ENCODE peak calls at places on chromosome 12, in four cellular contexts. J is IMR-90, T is neuronal stem cell, K is H1. G is an unnamed sample.

GRCh38 chr12:6927379-6927991 is at the start of gene ATN1:
- DNase-seq in J (peak), T (peak), K (no peak), G (peak)

GRCh38 chr12:106113042-106113441 is 25.7 kb downstream of the NUAK1 start:
- DNase-seq in J (peak), T (no peak), K (no peak), G (peak)

GRCh38 chr12:67237231-67237630 is 31.9 kb upstream of the CAND1 start:
- DNase-seq in J (no peak), T (no peak), K (no peak), G (no peak)

GRCh38 chr12:19382111-19382526 is 57.2 kb upstream of the AEBP2 start:
- DNase-seq in J (peak), T (no peak), K (peak), G (peak)

GRCh38 chr12:97151481-97151880 is 244.4 kb downstream of the NEDD1 start:
- DNase-seq in J (no peak), T (no peak), K (no peak), G (no peak)

GRCh38 chr12:57173089-57173488 is 25.7 kb upstream of the LRP1-AS start:
- DNase-seq in J (no peak), T (no peak), K (peak), G (peak)

GRCh38 chr12:89966495-89967240 is 258.0 kb upstream of the ATP2B1 start:
- DNase-seq in J (no peak), T (no peak), K (no peak), G (no peak)

GRCh38 chr12:106258935-106259334 is 11.1 kb upstream of the CKAP4 start:
- DNase-seq in J (no peak), T (no peak), K (no peak), G (no peak)

GRCh38 chr12:113359939-113360748 is 1.8 kb downstream of the PLBD2 start:
- DNase-seq in J (no peak), T (no peak), K (no peak), G (peak)

GRCh38 chr12:123858176-123858575 is 96.1 kb downstream of the DNAH10 start:
- DNase-seq in J (no peak), T (no peak), K (no peak), G (no peak)

GRCh38 chr12:22046968-22047390 is 961 bp downstream of the CMAS start:
- DNase-seq in J (peak), T (no peak), K (no peak), G (no peak)
- H4K91ac ChIP-seq in J (peak), T (no peak), K (peak), G (no peak)

GRCh38 chr12:15688838-15689237 is 100.3 kb downstream of the EPS8 start:
- DNase-seq in J (no peak), T (no peak), K (no peak), G (no peak)
- H3K4me3 ChIP-seq in J (no peak), T (peak), K (no peak), G (no peak)

GRCh38 chr12:93090768-93091172 is 161.7 kb upstream of the EEA1 start:
- DNase-seq in J (peak), T (no peak), K (no peak), G (peak)

GRCh38 chr12:93086288-93086727 is 157.2 kb upstream of the EEA1 start:
- DNase-seq in J (no peak), T (no peak), K (no peak), G (no peak)

GRCh38 chr12:93085383-93086287 is 156.5 kb upstream of the EEA1 start:
- DNase-seq in J (no peak), T (no peak), K (no peak), G (peak)

GRCh38 chr12:93089805-93090569 is 160.9 kb upstream of the EEA1 start:
- DNase-seq in J (peak), T (no peak), K (no peak), G (peak)

DNA sequence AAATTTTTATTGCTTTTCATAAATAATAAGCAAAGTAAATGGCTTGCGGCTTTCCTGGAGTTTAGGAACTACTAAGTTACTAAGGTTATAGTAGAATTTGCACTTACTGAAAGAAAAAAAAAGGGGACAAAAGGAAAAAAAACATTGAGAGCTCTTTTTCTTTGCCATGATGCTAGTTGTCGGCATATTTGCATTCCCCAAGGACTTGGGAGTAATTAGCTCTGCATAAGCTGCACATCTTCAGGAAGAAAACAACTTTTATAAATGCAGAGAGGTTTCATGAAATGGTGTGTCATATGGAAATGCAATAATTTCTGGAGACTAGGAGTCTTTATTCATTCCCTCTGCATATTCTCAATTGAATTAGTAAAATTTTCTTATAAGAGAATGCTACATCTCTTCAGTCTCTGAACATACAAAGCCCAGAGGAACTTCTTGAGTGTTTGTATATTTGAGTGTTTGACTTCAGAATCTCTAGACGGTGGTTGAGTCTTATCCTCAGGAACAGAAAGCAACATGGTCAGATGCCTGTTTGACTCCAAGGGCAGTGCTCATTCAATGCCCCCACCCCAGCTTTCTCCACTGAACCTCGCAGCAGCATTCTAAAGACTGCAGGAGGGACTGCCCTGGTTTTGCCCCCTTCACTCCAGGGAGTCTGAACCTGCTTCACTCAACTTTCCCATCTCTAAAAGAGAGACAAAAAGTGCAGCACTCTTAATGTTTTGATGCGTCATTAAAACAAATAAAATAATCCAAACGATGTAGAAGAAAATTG is 158.9 kb upstream of the EEA1 start:
- DNase-seq in J (no peak), T (no peak), K (no peak), G (peak)
- H2BK15ac ChIP-seq in J (peak), T (no peak), K (no peak), G (peak)

GRCh38 chr12:65998536-65999530 is 131.7 kb downstream of the LLPH start:
- DNase-seq in J (peak), T (no peak), K (no peak), G (no peak)
- H4K91ac ChIP-seq in J (no peak), T (no peak), K (no peak), G (no peak)

GRCh38 chr12:53618340-53618739 is 7.8 kb downstream of the ATF7 start:
- DNase-seq in J (no peak), T (no peak), K (no peak), G (no peak)
- H3K4me3 ChIP-seq in J (no peak), T (no peak), K (no peak), G (no peak)

DNA sequence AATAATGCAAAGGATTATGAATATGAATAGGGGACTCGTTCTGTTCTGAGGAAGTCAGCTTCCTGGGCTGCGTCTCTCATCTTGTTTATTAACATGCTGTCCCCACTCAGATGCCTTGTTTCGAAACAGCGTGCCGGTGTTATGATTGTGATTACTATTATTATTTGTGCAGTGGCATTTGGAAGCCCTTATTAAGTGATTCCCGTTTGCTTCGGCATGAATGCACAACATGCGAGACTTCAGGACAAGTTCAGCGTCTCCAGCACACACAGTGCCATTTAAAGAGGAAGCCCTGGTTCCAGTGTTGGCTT is 181.1 kb downstream of the AACS start:
- DNase-seq in J (no peak), T (no peak), K (no peak), G (no peak)
- H2BK15ac ChIP-seq in J (no peak), T (no peak), K (no peak), G (no peak)

DNA sequence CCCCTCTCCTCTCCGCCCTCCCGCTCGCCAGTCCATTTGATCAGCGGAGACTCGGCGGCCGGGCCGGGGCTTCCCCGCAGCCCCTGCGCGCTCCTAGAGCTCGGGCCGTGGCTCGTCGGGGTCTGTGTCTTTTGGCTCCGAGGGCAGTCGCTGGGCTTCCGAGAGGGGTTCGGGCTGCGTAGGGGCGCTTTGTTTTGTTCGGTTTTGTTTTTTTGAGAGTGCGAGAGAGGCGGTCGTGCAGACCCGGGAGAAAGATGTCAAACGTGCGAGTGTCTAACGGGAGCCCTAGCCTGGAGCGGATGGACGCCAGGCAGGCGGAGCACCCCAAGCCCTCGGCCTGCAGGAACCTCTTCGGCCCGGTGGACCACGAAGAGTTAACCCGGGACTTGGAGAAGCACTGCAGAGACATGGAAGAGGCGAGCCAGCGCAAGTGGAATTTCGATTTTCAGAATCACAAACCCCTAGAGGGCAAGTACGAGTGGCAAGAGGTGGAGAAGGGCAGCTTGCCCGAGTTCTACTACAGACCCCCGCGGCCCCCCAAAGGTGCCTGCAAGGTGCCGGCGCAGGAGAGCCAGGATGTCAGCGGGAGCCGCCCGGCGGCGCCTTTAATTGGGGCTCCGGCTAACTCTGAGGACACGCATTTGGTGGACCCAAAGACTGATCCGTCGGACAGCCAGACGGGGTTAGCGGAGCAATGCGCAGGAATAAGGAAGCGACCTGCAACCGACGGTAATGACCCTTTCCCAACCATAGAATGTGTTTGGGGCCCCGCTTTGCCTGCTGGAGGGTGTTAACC is 616 bp downstream of the CDKN1B start:
- DNase-seq in J (no peak), T (no peak), K (no peak), G (peak)
- H4K91ac ChIP-seq in J (peak), T (no peak), K (no peak), G (peak)

GRCh38 chr12:51592034-51592705 is 1.1 kb downstream of the SCN8A start:
- DNase-seq in J (peak), T (peak), K (no peak), G (peak)
- H3K4me3 ChIP-seq in J (peak), T (peak), K (peak), G (no peak)

GRCh38 chr12:110613771-110614684 is at the start of gene TCTN1:
- DNase-seq in J (peak), T (peak), K (peak), G (peak)
- H2BK15ac ChIP-seq in J (no peak), T (no peak), K (no peak), G (no peak)

GRCh38 chr12:79689041-79689476 is 1.7 kb downstream of the PAWR start:
- DNase-seq in J (no peak), T (no peak), K (no peak), G (no peak)
- H4K91ac ChIP-seq in J (peak), T (no peak), K (peak), G (no peak)